ENCODE peak calls at places on chromosomes 16 and 17, in four cellular contexts. N is K562, X is HCT116, H is A549. F is an unnamed sample.

GRCh38 chr16:14109077-14109775 is 38.1 kb downstream of the MRTFB start:
- DNase-seq in N (no peak), X (no peak), H (no peak), F (no peak)

GRCh38 chr17:82356028-82356427 is 3.0 kb upstream of the TEX19 start:
- DNase-seq in N (no peak), X (no peak), H (no peak), F (no peak)

GRCh38 chr17:60471451-60471850 is 49.2 kb downstream of the CHCT1 start:
- DNase-seq in N (no peak), X (no peak), H (no peak), F (no peak)

GRCh38 chr16:58267524-58268243 is 27.1 kb downstream of the PRSS54 start:
- DNase-seq in N (no peak), X (no peak), H (no peak), F (no peak)

GRCh38 chr17:82615084-82616020 is 32.9 kb downstream of the WDR45B start:
- DNase-seq in N (no peak), X (no peak), H (no peak), F (no peak)

GRCh38 chr16:6684076-6684673 is 648.5 kb upstream of the RBFOX1 start:
- DNase-seq in N (peak), X (no peak), H (peak), F (no peak)

GRCh38 chr16:54630284-54630967 is 300.2 kb upstream of the IRX5 start:
- DNase-seq in N (no peak), X (no peak), H (no peak), F (no peak)

GRCh38 chr16:56505174-56505573 is 14.7 kb downstream of the BBS2 start:
- DNase-seq in N (no peak), X (no peak), H (no peak), F (no peak)

GRCh38 chr16:85570213-85570734 is 42.8 kb upstream of the GSE1 start:
- DNase-seq in N (no peak), X (peak), H (no peak), F (no peak)

GRCh38 chr16:58124601-58124915 is 4.6 kb downstream of the CFAP20 start:
- DNase-seq in N (no peak), X (no peak), H (no peak), F (peak)

GRCh38 chr17:18025596-18026407 is 13.2 kb downstream of the ATPAF2 start:
- DNase-seq in N (no peak), X (no peak), H (no peak), F (peak)

GRCh38 chr16:85395913-85396878 is 216.9 kb upstream of the GSE1 start:
- DNase-seq in N (no peak), X (no peak), H (no peak), F (peak)

GRCh38 chr17:50100480-50100883 is 5.3 kb downstream of the PDK2 start:
- DNase-seq in N (no peak), X (no peak), H (no peak), F (no peak)

GRCh38 chr16:8861563-8862308 is 7.1 kb downstream of the CARHSP1 start:
- DNase-seq in N (no peak), X (no peak), H (no peak), F (no peak)

GRCh38 chr17:42438600-42439567 is 15.8 kb upstream of the CAVIN1 start:
- DNase-seq in N (no peak), X (no peak), H (no peak), F (no peak)

GRCh38 chr16:69371564-69371963 is 14.2 kb downstream of the TERF2 start:
- DNase-seq in N (no peak), X (no peak), H (no peak), F (no peak)

GRCh38 chr17:80789356-80789902 is 202.2 kb upstream of the CHMP6 start:
- DNase-seq in N (no peak), X (peak), H (peak), F (peak)
- TF ChIP-seq CEBPB in N (no peak), X (no peak), H (no peak), F (peak)

GRCh38 chr16:1122031-1122765 is 26.2 kb upstream of the C1QTNF8 start:
- DNase-seq in N (no peak), X (no peak), H (no peak), F (no peak)

GRCh38 chr16:1124795-1125194 is 28.1 kb upstream of the CACNA1H start:
- DNase-seq in N (no peak), X (no peak), H (no peak), F (no peak)

GRCh38 chr16:1124291-1124690 is 28.2 kb upstream of the C1QTNF8 start:
- DNase-seq in N (no peak), X (no peak), H (no peak), F (no peak)

GRCh38 chr16:1125471-1125870 is 27.4 kb upstream of the CACNA1H start:
- DNase-seq in N (peak), X (peak), H (no peak), F (peak)

GRCh38 chr16:1123525-1124230 is 27.6 kb upstream of the C1QTNF8 start:
- DNase-seq in N (no peak), X (no peak), H (no peak), F (no peak)
- TF ChIP-seq CEBPB in N (no peak), X (no peak), H (no peak), F (no peak)

DNA sequence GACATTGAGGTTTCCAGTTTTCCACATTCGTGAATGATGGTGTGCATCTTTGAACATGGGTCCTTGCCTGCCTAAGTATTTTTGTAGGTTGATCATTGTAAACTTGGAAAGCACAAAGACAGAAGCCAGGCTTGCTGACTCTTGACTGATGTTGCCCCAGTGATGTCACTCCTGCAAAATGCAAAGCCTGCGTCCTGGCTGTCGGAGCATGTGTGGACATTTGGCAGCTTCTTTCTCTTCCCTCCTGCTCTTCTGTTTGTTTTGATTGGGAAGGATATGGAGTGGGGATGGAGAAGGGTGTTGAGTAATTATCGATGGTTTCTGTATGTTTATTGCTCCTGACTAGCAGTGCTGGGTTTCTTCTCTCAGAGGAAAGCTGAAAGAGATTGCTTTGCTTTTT is 3.2 kb downstream of the NDE1 start:
- DNase-seq in N (no peak), X (no peak), H (no peak), F (peak)
- TF ChIP-seq CEBPB in N (no peak), X (no peak), H (no peak), F (peak)

DNA sequence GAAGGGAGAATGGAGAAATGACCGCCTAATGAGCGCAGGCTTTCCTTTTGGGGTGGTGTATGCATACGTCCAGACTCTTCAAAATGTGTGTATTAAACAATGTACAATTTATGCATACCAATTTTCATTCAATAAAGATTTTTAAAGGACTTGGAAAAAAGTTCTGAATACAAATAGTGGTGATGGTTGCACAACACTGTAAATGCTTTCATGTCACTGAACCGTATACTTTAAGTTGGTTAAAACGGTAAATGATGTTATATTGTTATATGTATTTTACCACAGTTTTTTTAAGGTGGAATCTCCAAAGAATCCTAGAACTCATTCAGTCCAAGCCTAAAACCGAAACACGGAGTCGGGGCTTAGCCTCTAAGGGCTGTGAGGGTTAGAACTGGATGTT is 397.5 kb downstream of the SOX9 start:
- DNase-seq in N (no peak), X (no peak), H (no peak), F (no peak)
- TF ChIP-seq CEBPB in N (no peak), X (no peak), H (peak), F (peak)

DNA sequence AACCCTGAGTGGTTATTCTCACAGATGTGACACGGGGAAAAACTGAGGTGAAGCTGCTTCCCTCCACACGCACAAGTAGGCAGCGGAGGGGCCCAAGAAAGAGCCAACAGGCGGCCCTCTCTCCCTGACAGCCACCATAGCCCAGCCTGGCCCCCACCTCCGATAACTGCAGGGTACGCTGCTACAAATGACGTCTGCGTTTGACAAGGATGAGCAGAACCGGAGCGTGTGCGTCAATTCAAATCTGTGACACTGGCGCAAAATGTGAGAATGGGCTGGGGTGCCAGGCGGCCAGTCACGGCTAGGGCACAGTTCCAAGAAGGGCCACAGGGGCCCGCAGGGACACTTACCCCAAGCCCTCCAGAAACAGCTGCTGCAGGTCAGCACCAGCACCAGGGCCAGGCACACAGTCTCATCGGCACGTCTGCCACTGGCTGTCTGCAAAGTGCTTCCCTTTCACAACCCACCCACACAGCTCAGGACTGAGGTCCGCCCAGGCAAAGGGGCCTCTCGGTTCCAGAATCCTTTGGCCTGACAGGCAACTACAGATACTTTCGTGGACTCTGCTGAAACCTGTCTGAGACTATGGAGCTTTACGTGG is 14.4 kb downstream of the AXIN1 start:
- DNase-seq in N (no peak), X (no peak), H (no peak), F (no peak)
- TF ChIP-seq CEBPB in N (no peak), X (no peak), H (no peak), F (no peak)

DNA sequence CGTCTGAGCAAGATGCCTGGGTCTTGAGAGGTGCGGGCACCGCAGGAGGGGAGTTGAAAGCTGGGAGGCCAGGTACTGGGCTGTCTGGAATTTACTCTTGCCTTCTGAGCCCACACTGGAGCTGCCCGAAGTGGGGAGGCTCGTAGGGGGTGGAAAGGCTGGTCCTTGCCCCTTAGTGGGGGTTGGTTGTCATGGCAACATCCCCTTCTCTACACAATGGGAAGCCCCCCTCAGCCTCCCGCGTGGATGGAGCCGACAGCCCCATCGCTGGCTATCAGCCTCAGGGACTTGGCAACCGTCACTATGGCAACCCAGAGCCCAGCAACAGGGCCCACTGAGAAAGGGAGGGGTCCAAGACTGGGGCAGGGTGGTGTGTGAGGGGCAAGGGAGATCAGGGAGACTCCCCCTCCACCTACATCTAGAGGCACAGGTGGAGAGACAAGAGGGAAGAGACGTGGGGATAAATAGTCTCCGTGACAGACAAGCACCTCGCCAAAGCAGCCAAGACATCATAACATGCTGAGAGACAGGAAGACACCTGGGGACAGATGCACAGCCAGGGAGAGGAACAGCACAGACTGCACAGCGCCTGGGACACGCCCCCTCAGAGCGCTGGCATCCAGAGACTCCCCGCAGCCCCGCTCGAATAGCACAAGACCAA is 5.3 kb upstream of the DNAH2 start:
- DNase-seq in N (no peak), X (no peak), H (no peak), F (no peak)
- TF ChIP-seq CEBPB in N (no peak), X (no peak), H (no peak), F (no peak)

F was measured in IMR-90.